ENCODE peak calls at places on chromosome 12, in five cellular contexts. One of them, this sample, is unnamed.

GRCh38 chr12:62767506-62767905 is 167.4 kb downstream of the PPM1H start:
- DNase-seq in CD4-positive, alpha-beta T cell: no peak
- DNase-seq in heart right ventricle: no peak
- DNase-seq in upper lobe of left lung: no peak
- DNase-seq in body of pancreas: no peak
- DNase-seq in this sample: no peak

GRCh38 chr12:44709166-44709565 is 166.9 kb downstream of the NELL2 start:
- DNase-seq in CD4-positive, alpha-beta T cell: no peak
- DNase-seq in heart right ventricle: no peak
- DNase-seq in upper lobe of left lung: no peak
- DNase-seq in body of pancreas: no peak
- DNase-seq in this sample: no peak

GRCh38 chr12:2631613-2632350 is 163.0 kb upstream of the FKBP4 start:
- DNase-seq in CD4-positive, alpha-beta T cell: no peak
- DNase-seq in heart right ventricle: peak; percentile 50
- DNase-seq in upper lobe of left lung: no peak
- DNase-seq in body of pancreas: peak; percentile 8
- DNase-seq in this sample: no peak

GRCh38 chr12:79689477-79690155 is 1.1 kb downstream of the PAWR start:
- DNase-seq in CD4-positive, alpha-beta T cell: no peak
- DNase-seq in heart right ventricle: peak; percentile 37
- DNase-seq in upper lobe of left lung: peak; percentile 90
- DNase-seq in body of pancreas: peak; percentile 34
- DNase-seq in this sample: no peak

GRCh38 chr12:49200882-49201594 is 12.2 kb upstream of the TUBA1A start:
- DNase-seq in CD4-positive, alpha-beta T cell: no peak
- DNase-seq in heart right ventricle: no peak
- DNase-seq in upper lobe of left lung: no peak
- DNase-seq in body of pancreas: peak; percentile 38
- DNase-seq in this sample: no peak

GRCh38 chr12:114649585-114649984 is 34.4 kb downstream of the TBX3 start:
- DNase-seq in CD4-positive, alpha-beta T cell: no peak
- DNase-seq in heart right ventricle: no peak
- DNase-seq in upper lobe of left lung: no peak
- DNase-seq in body of pancreas: no peak
- DNase-seq in this sample: no peak

GRCh38 chr12:6333566-6333965 is 8.3 kb downstream of the TNFRSF1A start:
- DNase-seq in CD4-positive, alpha-beta T cell: no peak
- DNase-seq in heart right ventricle: no peak
- DNase-seq in upper lobe of left lung: no peak
- DNase-seq in body of pancreas: no peak
- DNase-seq in this sample: peak; percentile 49

GRCh38 chr12:49212572-49212971 is 23.7 kb upstream of the TUBA1A start:
- DNase-seq in CD4-positive, alpha-beta T cell: no peak
- DNase-seq in heart right ventricle: no peak
- DNase-seq in upper lobe of left lung: no peak
- DNase-seq in body of pancreas: no peak
- DNase-seq in this sample: no peak

GRCh38 chr12:38144049-38144448 is 172.5 kb upstream of the ALG10B start:
- DNase-seq in CD4-positive, alpha-beta T cell: no peak
- DNase-seq in heart right ventricle: no peak
- DNase-seq in upper lobe of left lung: no peak
- DNase-seq in body of pancreas: no peak
- DNase-seq in this sample: no peak

GRCh38 chr12:102879144-102879763 is 37.8 kb downstream of the PAH start:
- DNase-seq in CD4-positive, alpha-beta T cell: no peak
- DNase-seq in heart right ventricle: no peak
- DNase-seq in upper lobe of left lung: no peak
- DNase-seq in body of pancreas: peak; percentile 58
- DNase-seq in this sample: no peak

GRCh38 chr12:121175383-121176119 is 34.4 kb upstream of the P2RX4 start:
- DNase-seq in CD4-positive, alpha-beta T cell: no peak
- DNase-seq in heart right ventricle: no peak
- DNase-seq in upper lobe of left lung: no peak
- DNase-seq in body of pancreas: peak; percentile 41
- DNase-seq in this sample: no peak

GRCh38 chr12:46354111-46354798 is 18.3 kb downstream of the SLC38A2 start:
- DNase-seq in CD4-positive, alpha-beta T cell: no peak
- DNase-seq in heart right ventricle: no peak
- DNase-seq in upper lobe of left lung: no peak
- DNase-seq in body of pancreas: no peak
- DNase-seq in this sample: no peak

GRCh38 chr12:115294443-115295133 is 610.6 kb upstream of the TBX3 start:
- DNase-seq in CD4-positive, alpha-beta T cell: no peak
- DNase-seq in heart right ventricle: no peak
- DNase-seq in upper lobe of left lung: no peak
- DNase-seq in body of pancreas: no peak
- DNase-seq in this sample: peak; percentile 46

GRCh38 chr12:22447223-22447622 is 97.1 kb downstream of the C2CD5 start:
- DNase-seq in CD4-positive, alpha-beta T cell: no peak
- DNase-seq in heart right ventricle: no peak
- DNase-seq in upper lobe of left lung: no peak
- DNase-seq in body of pancreas: no peak
- DNase-seq in this sample: no peak

GRCh38 chr12:130456375-130457199 is 118.9 kb downstream of the PIWIL1 start:
- DNase-seq in CD4-positive, alpha-beta T cell: no peak
- DNase-seq in heart right ventricle: peak; percentile 64
- DNase-seq in upper lobe of left lung: no peak
- DNase-seq in body of pancreas: peak; percentile 73
- DNase-seq in this sample: no peak

GRCh38 chr12:16950041-16950677 is 344.2 kb upstream of the LMO3 start:
- DNase-seq in CD4-positive, alpha-beta T cell: no peak
- DNase-seq in heart right ventricle: no peak
- DNase-seq in upper lobe of left lung: no peak
- DNase-seq in body of pancreas: no peak
- DNase-seq in this sample: no peak

GRCh38 chr12:51661836-51662235 is 70.8 kb downstream of the SCN8A start:
- DNase-seq in CD4-positive, alpha-beta T cell: no peak
- DNase-seq in heart right ventricle: no peak
- DNase-seq in upper lobe of left lung: no peak
- DNase-seq in body of pancreas: no peak
- DNase-seq in this sample: no peak

GRCh38 chr12:76611533-76611932 is 52.0 kb upstream of the OSBPL8 start:
- DNase-seq in CD4-positive, alpha-beta T cell: no peak
- DNase-seq in heart right ventricle: no peak
- DNase-seq in upper lobe of left lung: no peak
- DNase-seq in body of pancreas: peak; percentile 15
- DNase-seq in this sample: peak; percentile 58

GRCh38 chr12:104316936-104317335 is 13.4 kb downstream of the EID3 start:
- DNase-seq in CD4-positive, alpha-beta T cell: no peak
- DNase-seq in heart right ventricle: no peak
- DNase-seq in upper lobe of left lung: no peak
- DNase-seq in body of pancreas: no peak
- DNase-seq in this sample: no peak

GRCh38 chr12:5887758-5888157 is 57.3 kb downstream of the ANO2 start:
- DNase-seq in CD4-positive, alpha-beta T cell: no peak
- DNase-seq in heart right ventricle: no peak
- DNase-seq in upper lobe of left lung: no peak
- DNase-seq in body of pancreas: no peak
- DNase-seq in this sample: no peak

GRCh38 chr12:57142121-57142520 is 5.3 kb downstream of the LRP1-AS start:
- DNase-seq in CD4-positive, alpha-beta T cell: no peak
- DNase-seq in heart right ventricle: no peak
- DNase-seq in upper lobe of left lung: no peak
- DNase-seq in body of pancreas: no peak
- DNase-seq in this sample: no peak

GRCh38 chr12:77433799-77434198 is 368.4 kb upstream of the E2F7 start:
- DNase-seq in CD4-positive, alpha-beta T cell: no peak
- DNase-seq in heart right ventricle: no peak
- DNase-seq in upper lobe of left lung: no peak
- DNase-seq in body of pancreas: no peak
- DNase-seq in this sample: no peak

GRCh38 chr12:3030821-3031415 is 46.3 kb upstream of the TSPAN9 start:
- DNase-seq in CD4-positive, alpha-beta T cell: no peak
- DNase-seq in heart right ventricle: no peak
- DNase-seq in upper lobe of left lung: peak; percentile 39
- DNase-seq in body of pancreas: no peak
- DNase-seq in this sample: no peak

GRCh38 chr12:86623267-86623666 is 367.1 kb upstream of the MGAT4C start:
- DNase-seq in CD4-positive, alpha-beta T cell: no peak
- DNase-seq in heart right ventricle: no peak
- DNase-seq in upper lobe of left lung: no peak
- DNase-seq in body of pancreas: no peak
- DNase-seq in this sample: no peak

GRCh38 chr12:58268080-58268479 is 326.7 kb downstream of the ATP23 start:
- DNase-seq in CD4-positive, alpha-beta T cell: no peak
- DNase-seq in heart right ventricle: no peak
- DNase-seq in upper lobe of left lung: no peak
- DNase-seq in body of pancreas: no peak
- DNase-seq in this sample: no peak

GRCh38 chr12:6039894-6040601 is 84.4 kb downstream of the VWF start:
- DNase-seq in CD4-positive, alpha-beta T cell: peak; percentile 21
- DNase-seq in heart right ventricle: no peak
- DNase-seq in upper lobe of left lung: no peak
- DNase-seq in body of pancreas: peak; percentile 62
- DNase-seq in this sample: peak; percentile 49

GRCh38 chr12:121905746-121906145 is 12.6 kb upstream of the CFAP251 start:
- DNase-seq in CD4-positive, alpha-beta T cell: no peak
- DNase-seq in heart right ventricle: no peak
- DNase-seq in upper lobe of left lung: no peak
- DNase-seq in body of pancreas: no peak
- DNase-seq in this sample: no peak

GRCh38 chr12:121132601-121133481 is at the start of gene P2RX7:
- DNase-seq in CD4-positive, alpha-beta T cell: peak; percentile 17
- DNase-seq in heart right ventricle: peak; percentile 76
- DNase-seq in upper lobe of left lung: peak; percentile 88
- DNase-seq in body of pancreas: peak; percentile 82
- DNase-seq in this sample: no peak

GRCh38 chr12:115267891-115268290 is 583.9 kb upstream of the TBX3 start:
- DNase-seq in CD4-positive, alpha-beta T cell: no peak
- DNase-seq in heart right ventricle: no peak
- DNase-seq in upper lobe of left lung: no peak
- DNase-seq in body of pancreas: no peak
- DNase-seq in this sample: no peak

GRCh38 chr12:131829795-131830334 is 1.7 kb downstream of the MMP17 start:
- DNase-seq in CD4-positive, alpha-beta T cell: no peak
- DNase-seq in heart right ventricle: no peak
- DNase-seq in upper lobe of left lung: peak; percentile 80
- DNase-seq in body of pancreas: no peak
- DNase-seq in this sample: no peak

GRCh38 chr12:110590806-110591326 is 7.7 kb upstream of the PPTC7 start:
- DNase-seq in CD4-positive, alpha-beta T cell: no peak
- DNase-seq in heart right ventricle: no peak
- DNase-seq in upper lobe of left lung: no peak
- DNase-seq in body of pancreas: no peak
- DNase-seq in this sample: no peak

GRCh38 chr12:325886-326285 is 63.2 kb downstream of the KDM5A start:
- DNase-seq in CD4-positive, alpha-beta T cell: no peak
- DNase-seq in heart right ventricle: no peak
- DNase-seq in upper lobe of left lung: no peak
- DNase-seq in body of pancreas: no peak
- DNase-seq in this sample: no peak

GRCh38 chr12:65532162-65532561 is 253.7 kb downstream of the MSRB3 start:
- DNase-seq in CD4-positive, alpha-beta T cell: no peak
- DNase-seq in heart right ventricle: no peak
- DNase-seq in upper lobe of left lung: no peak
- DNase-seq in body of pancreas: no peak
- DNase-seq in this sample: no peak

GRCh38 chr12:823043-823698 is 70.8 kb downstream of the WNK1 start:
- DNase-seq in CD4-positive, alpha-beta T cell: no peak
- DNase-seq in heart right ventricle: no peak
- DNase-seq in upper lobe of left lung: no peak
- DNase-seq in body of pancreas: no peak
- DNase-seq in this sample: no peak

GRCh38 chr12:62267026-62267425 is 6.8 kb downstream of the USP15 start:
- DNase-seq in CD4-positive, alpha-beta T cell: no peak
- DNase-seq in heart right ventricle: no peak
- DNase-seq in upper lobe of left lung: no peak
- DNase-seq in body of pancreas: no peak
- DNase-seq in this sample: no peak

GRCh38 chr12:68589194-68589593 is 21.5 kb upstream of the RAP1B start:
- DNase-seq in CD4-positive, alpha-beta T cell: no peak
- DNase-seq in heart right ventricle: no peak
- DNase-seq in upper lobe of left lung: no peak
- DNase-seq in body of pancreas: no peak
- DNase-seq in this sample: no peak

GRCh38 chr12:84542289-84542688 is 370.3 kb downstream of the SLC6A15 start:
- DNase-seq in CD4-positive, alpha-beta T cell: no peak
- DNase-seq in heart right ventricle: no peak
- DNase-seq in upper lobe of left lung: no peak
- DNase-seq in body of pancreas: no peak
- DNase-seq in this sample: no peak

DNA sequence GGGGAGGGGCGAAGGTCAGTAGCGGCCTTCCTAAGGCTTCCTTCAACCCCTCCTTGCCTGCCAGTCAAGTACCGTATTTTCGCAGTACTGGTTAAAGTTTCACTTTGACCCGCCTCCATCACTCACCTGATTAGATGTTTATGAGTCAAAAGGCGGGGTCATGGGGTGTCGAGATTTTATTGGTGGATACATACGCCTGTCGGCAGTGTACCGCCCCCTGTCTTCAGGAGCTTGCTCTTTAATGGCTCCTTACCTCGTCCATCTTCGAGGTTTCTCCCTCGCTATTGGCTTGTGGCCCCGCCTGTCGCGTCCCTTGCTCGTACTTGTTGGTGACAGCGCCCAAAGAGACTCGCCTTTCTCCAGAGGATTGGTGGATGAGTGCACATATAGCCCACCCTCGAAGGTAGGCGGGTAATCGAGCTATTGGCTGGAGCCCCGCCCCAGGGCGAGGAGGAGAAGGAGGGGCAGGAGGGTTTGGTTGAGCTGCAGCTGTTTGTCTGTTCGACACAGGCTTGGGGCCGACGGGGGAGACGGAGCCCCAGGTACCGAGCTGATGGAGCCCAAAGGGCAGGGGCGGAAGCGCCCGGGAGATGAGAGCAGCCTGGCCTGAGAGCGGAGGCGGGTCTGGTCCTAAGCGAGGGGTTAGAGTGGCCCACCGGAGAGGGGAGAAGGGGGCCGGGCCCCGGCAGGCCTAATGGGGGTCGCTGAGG is at the start of gene RAB5B:
- DNase-seq in CD4-positive, alpha-beta T cell: peak; percentile 95
- DNase-seq in heart right ventricle: peak; percentile 97
- DNase-seq in upper lobe of left lung: peak; percentile 92
- DNase-seq in body of pancreas: peak; percentile 100
- DNase-seq in this sample: peak; percentile 100
- TF ChIP-seq CTCF in CD4-positive, alpha-beta T cell: no peak
- TF ChIP-seq CTCF in heart right ventricle: no peak
- TF ChIP-seq CTCF in upper lobe of left lung: peak; percentile 63
- TF ChIP-seq CTCF in body of pancreas: peak; percentile 42
- TF ChIP-seq CTCF in this sample: peak; percentile 29

GRCh38 chr12:89901319-89901718 is 192.7 kb upstream of the ATP2B1 start:
- DNase-seq in CD4-positive, alpha-beta T cell: no peak
- DNase-seq in heart right ventricle: no peak
- DNase-seq in upper lobe of left lung: no peak
- DNase-seq in body of pancreas: no peak
- DNase-seq in this sample: no peak
- H3K27me3 ChIP-seq in CD4-positive, alpha-beta T cell: no peaks in the 10 kb centered on the region
- H3K27me3 ChIP-seq in heart right ventricle: no peaks in the 10 kb centered on the region
- H3K27me3 ChIP-seq in upper lobe of left lung: no peaks in the 10 kb centered on the region
- H3K27me3 ChIP-seq in body of pancreas: no peaks in the 10 kb centered on the region
- H3K27me3 ChIP-seq in this sample: no peaks in the 10 kb centered on the region

GRCh38 chr12:24778486-24779304 is 170.2 kb downstream of the BCAT1 start:
- DNase-seq in CD4-positive, alpha-beta T cell: no peak
- DNase-seq in heart right ventricle: no peak
- DNase-seq in upper lobe of left lung: no peak
- DNase-seq in body of pancreas: no peak
- DNase-seq in this sample: peak; percentile 34
- TF ChIP-seq CTCF in CD4-positive, alpha-beta T cell: no peak
- TF ChIP-seq CTCF in heart right ventricle: peak; percentile 51
- TF ChIP-seq CTCF in upper lobe of left lung: peak; percentile 42
- TF ChIP-seq CTCF in body of pancreas: peak; percentile 25
- TF ChIP-seq CTCF in this sample: peak; percentile 66

GRCh38 chr12:48017921-48018617 is 13.8 kb upstream of the COL2A1 start:
- DNase-seq in CD4-positive, alpha-beta T cell: no peak
- DNase-seq in heart right ventricle: no peak
- DNase-seq in upper lobe of left lung: no peak
- DNase-seq in body of pancreas: no peak
- DNase-seq in this sample: no peak
- H3K27me3 ChIP-seq in CD4-positive, alpha-beta T cell: peaks cover 21% of the 10 kb centered on the region
- H3K27me3 ChIP-seq in heart right ventricle: peaks cover 42% of the 10 kb centered on the region
- H3K27me3 ChIP-seq in upper lobe of left lung: no peaks in the 10 kb centered on the region
- H3K27me3 ChIP-seq in body of pancreas: no peaks in the 10 kb centered on the region
- H3K27me3 ChIP-seq in this sample: peaks cover 46% of the 10 kb centered on the region

This sample was measured in AG04450.